ENCODE peak calls at places on chromosomes 11 and 22, in ten cellular contexts. V is tibial nerve, M is heart right ventricle, O is GM23248, E is PC-3, D is neuronal stem cell, L is H1, N is SK-N-SH, J is stomach, C is adrenal gland. Q is an unnamed sample.

GRCh38 chr22:38262051-38262795 is 10.6 kb downstream of the TMEM184B start:
- DNase-seq in V (no peak), M (peak; percentile 69), O (peak; percentile 57), E (peak; percentile 42), D (no peak), L (peak; percentile 84), N (peak; percentile 29), J (peak; percentile 71), C (peak; percentile 65), Q (no peak)

GRCh38 chr11:9802291-9802861 is 138.5 kb downstream of the SWAP70 start:
- DNase-seq in V (peak; percentile 27), M (no peak), O (peak; percentile 90), E (no peak), D (no peak), L (no peak), N (peak; percentile 14), J (no peak), C (no peak), Q (no peak)

GRCh38 chr11:693415-693831 is 1.6 kb downstream of the DEAF1 start:
- DNase-seq in V (no peak), M (no peak), O (peak; percentile 55), E (peak; percentile 26), D (no peak), L (no peak), N (no peak), J (no peak), C (no peak), Q (no peak)

GRCh38 chr11:57251491-57252104 is 14.5 kb upstream of the APLNR start:
- DNase-seq in V (peak; percentile 30), M (peak; percentile 32), O (peak; percentile 55), E (no peak), D (no peak), L (no peak), N (no peak), J (no peak), C (peak; percentile 45), Q (no peak)

GRCh38 chr11:73399159-73400090 is 23.2 kb downstream of the RELT start:
- DNase-seq in V (no peak), M (no peak), O (peak; percentile 43), E (no peak), D (no peak), L (peak; percentile 41), N (no peak), J (no peak), C (no peak), Q (no peak)

GRCh38 chr11:66002648-66003225 is 434 bp downstream of the BANF1 start:
- DNase-seq in V (peak; percentile 16), M (no peak), O (peak; percentile 70), E (peak; percentile 63), D (no peak), L (no peak), N (no peak), J (peak; percentile 70), C (peak; percentile 81), Q (no peak)

GRCh38 chr22:19871023-19871844 is 16.6 kb upstream of the GNB1L start:
- DNase-seq in V (no peak), M (no peak), O (no peak), E (no peak), D (no peak), L (peak; percentile 40), N (no peak), J (no peak), C (peak; percentile 13), Q (no peak)

GRCh38 chr11:48134221-48134922 is 82.2 kb upstream of the OR4B1 start:
- DNase-seq in V (no peak), M (no peak), O (no peak), E (no peak), D (no peak), L (no peak), N (no peak), J (no peak), C (no peak), Q (no peak)

GRCh38 chr11:2135018-2135569 is 4.1 kb downstream of the IGF2 start:
- DNase-seq in V (no peak), M (peak; percentile 6), O (no peak), E (no peak), D (no peak), L (no peak), N (no peak), J (no peak), C (no peak), Q (no peak)

GRCh38 chr11:2133481-2134021 is 5.6 kb downstream of the IGF2 start:
- DNase-seq in V (no peak), M (peak; percentile 5), O (no peak), E (no peak), D (no peak), L (no peak), N (no peak), J (no peak), C (no peak), Q (no peak)

GRCh38 chr11:2135648-2136201 is 3.5 kb downstream of the IGF2 start:
- DNase-seq in V (no peak), M (peak; percentile 10), O (no peak), E (no peak), D (no peak), L (no peak), N (no peak), J (no peak), C (no peak), Q (no peak)

GRCh38 chr11:2132874-2133480 is 6.2 kb downstream of the IGF2 start:
- DNase-seq in V (no peak), M (peak; percentile 9), O (no peak), E (no peak), D (no peak), L (no peak), N (no peak), J (no peak), C (no peak), Q (no peak)

DNA sequence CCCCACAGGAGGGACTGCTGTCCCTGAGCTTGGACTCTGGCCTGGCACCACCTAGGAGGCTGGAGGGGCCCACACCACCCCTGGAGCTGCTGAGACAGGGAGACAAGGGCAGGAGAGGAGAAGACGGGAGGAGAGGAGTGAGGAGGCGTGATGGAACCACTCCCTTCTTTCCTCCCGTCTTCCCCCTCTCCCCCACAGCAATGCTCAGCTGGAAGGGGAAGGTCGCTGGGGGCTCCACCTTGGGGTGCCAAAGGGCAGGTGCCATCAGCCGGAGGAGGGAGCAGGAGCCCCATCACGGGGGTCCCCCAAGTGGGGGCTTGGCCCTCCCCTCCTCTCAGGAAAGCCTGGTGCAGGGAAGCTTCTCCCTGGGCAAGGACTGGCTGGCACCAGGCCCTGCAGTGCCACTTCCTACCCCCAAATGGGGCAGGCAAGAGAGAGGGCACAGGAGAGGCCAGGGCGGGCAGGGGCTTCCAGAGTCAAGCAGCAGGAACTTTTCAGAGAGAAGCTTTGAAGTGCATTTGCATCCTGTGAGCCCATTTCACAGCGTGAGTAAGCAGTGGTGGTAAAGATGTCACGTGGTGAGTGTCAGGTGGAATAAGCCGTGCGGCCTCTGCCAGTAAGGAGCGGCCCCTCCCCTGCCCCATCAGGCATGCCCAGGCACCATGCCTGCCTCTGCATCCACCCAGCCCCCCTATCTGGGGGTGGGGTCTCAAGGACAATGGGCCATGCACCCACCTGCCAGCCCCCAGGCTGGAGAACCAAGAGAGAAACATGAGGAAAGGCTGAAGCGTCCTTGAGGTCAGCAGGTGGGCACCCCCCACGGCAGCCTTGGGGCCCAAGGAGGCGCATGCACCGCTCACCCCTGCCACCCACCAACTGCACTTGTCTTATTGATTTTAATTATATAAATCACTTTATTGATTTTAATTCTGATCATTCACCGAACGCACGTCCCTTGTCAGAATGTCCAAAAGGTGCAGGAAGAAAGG is 4.9 kb downstream of the IGF2 start:
- DNase-seq in V (no peak), M (peak; percentile 6), O (no peak), E (no peak), D (no peak), L (no peak), N (no peak), J (no peak), C (no peak), Q (no peak)
- H3K27me3 ChIP-seq in V (no peaks in the 10 kb centered on the region), M (peaks cover 36% of the 10 kb centered on the region), O (peaks cover 34% of the 10 kb centered on the region), E (peaks cover 11% of the 10 kb centered on the region), D (peaks cover 62% of the 10 kb centered on the region), L (peaks cover 41% of the 10 kb centered on the region), N (peaks cover 9% of the 10 kb centered on the region), J (peaks cover 98% of the 10 kb centered on the region), C (peaks cover 28% of the 10 kb centered on the region), Q (peaks cover 11% of the 10 kb centered on the region)

GRCh38 chr22:21101877-21102638 is 56.3 kb downstream of the LRRC74B start:
- DNase-seq in V (no peak), M (no peak), O (peak; percentile 31), E (no peak), D (no peak), L (no peak), N (no peak), J (no peak), C (no peak), Q (no peak)

GRCh38 chr22:21099578-21099977 is 53.8 kb downstream of the LRRC74B start:
- DNase-seq in V (no peak), M (no peak), O (no peak), E (no peak), D (no peak), L (no peak), N (no peak), J (no peak), C (no peak), Q (no peak)

GRCh38 chr22:21098099-21098671 is 52.4 kb downstream of the LRRC74B start:
- DNase-seq in V (no peak), M (no peak), O (no peak), E (no peak), D (no peak), L (no peak), N (no peak), J (no peak), C (no peak), Q (no peak)

GRCh38 chr22:21102659-21103267 is 57.0 kb downstream of the LRRC74B start:
- DNase-seq in V (peak; percentile 38), M (peak; percentile 72), O (peak; percentile 77), E (peak; percentile 59), D (peak; percentile 81), L (peak; percentile 96), N (peak; percentile 88), J (peak; percentile 68), C (peak; percentile 74), Q (no peak)

GRCh38 chr22:21100149-21101032 is 54.6 kb downstream of the LRRC74B start:
- DNase-seq in V (no peak), M (no peak), O (peak; percentile 29), E (no peak), D (no peak), L (no peak), N (no peak), J (no peak), C (no peak), Q (no peak)
- H3K27ac ChIP-seq in V (no peak overlapping the region), M (no peak overlapping the region), O (no peak overlapping the region), E (no peak overlapping the region), D (no peak overlapping the region), L (no peak overlapping the region), N (no peak overlapping the region), J (no peak overlapping the region), C (no peak overlapping the region), Q (no peak overlapping the region)

DNA sequence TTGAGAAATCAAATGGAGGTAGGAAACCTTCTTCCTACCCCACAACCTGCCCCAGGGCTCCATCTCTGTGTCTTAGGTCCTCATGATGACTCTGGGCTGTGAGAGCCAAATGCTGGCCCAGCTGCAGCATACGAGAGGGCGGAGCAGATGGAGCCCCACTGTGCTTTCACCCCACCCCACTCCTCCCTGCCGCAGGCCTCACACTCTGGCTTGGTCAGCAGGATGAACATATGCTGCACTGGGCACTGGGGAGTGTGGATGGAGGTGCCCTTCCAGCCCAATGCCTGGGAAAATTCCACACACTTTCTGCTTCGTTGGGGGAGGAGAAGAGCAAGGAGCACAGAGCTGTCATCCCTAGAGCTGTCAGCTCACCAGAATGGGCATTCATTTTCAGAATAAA is 271.6 kb upstream of the CADM1 start:
- DNase-seq in V (no peak), M (no peak), O (no peak), E (no peak), D (no peak), L (no peak), N (no peak), J (no peak), C (no peak), Q (no peak)
- H3K27me3 ChIP-seq in V (no peaks in the 10 kb centered on the region), M (no peaks in the 10 kb centered on the region), O (no peaks in the 10 kb centered on the region), E (no peaks in the 10 kb centered on the region), D (no peaks in the 10 kb centered on the region), L (no peaks in the 10 kb centered on the region), N (no peaks in the 10 kb centered on the region), J (no peaks in the 10 kb centered on the region), C (no peaks in the 10 kb centered on the region), Q (no peaks in the 10 kb centered on the region)

GRCh38 chr11:75945925-75946324 is 130.9 kb downstream of the UVRAG start:
- DNase-seq in V (no peak), M (no peak), O (no peak), E (no peak), D (no peak), L (no peak), N (no peak), J (no peak), C (no peak), Q (no peak)
- H3K27ac ChIP-seq in V (no peak overlapping the region), M (peak overlapping the region; percentile 5), O (no peak overlapping the region), E (peak overlapping the region; percentile 45), D (no peak overlapping the region), L (no peak overlapping the region), N (no peak overlapping the region), J (peak overlapping the region; percentile 71), C (no peak overlapping the region), Q (peak overlapping the region; percentile 44)